ENCODE peak calls at places on chromosomes 3 and 15, in seven cellular contexts. One of them, this sample, is unnamed.

GRCh38 chr3:128950223-128950938 is 43.5 kb downstream of the CFAP92 start:
- DNase-seq in stimulated activated CD8-positive, alpha-beta memory T cell treated with anti-CD3 and anti-CD28 coated beads, Interleukin-12 subunit alpha, Interleukin-12 subunit beta, amount 100 ng/mL, for 4 hours: no peak
- DNase-seq in breast epithelium: no peak
- DNase-seq in activated CD8-positive, alpha-beta memory T cell treated with anti-CD3 and anti-CD28 coated beads, Interleukin-2, amount 50 U/mL, for 4 hours: no peak
- DNase-seq in Right ventricle myocardium superior: no peak
- DNase-seq in epithelial cell of esophagus: peak; percentile 37
- DNase-seq in AG08395: peak; percentile 18
- DNase-seq in this sample: no peak

GRCh38 chr15:33007295-33007855 is 187.1 kb downstream of the FMN1 start:
- DNase-seq in breast epithelium: no peak
- DNase-seq in activated CD8-positive, alpha-beta memory T cell treated with anti-CD3 and anti-CD28 coated beads, Interleukin-2, amount 50 U/mL, for 4 hours: no peak
- DNase-seq in AG08395: peak; percentile 46
- DNase-seq in epithelial cell of esophagus: peak; percentile 40
- DNase-seq in stimulated activated CD8-positive, alpha-beta memory T cell treated with anti-CD3 and anti-CD28 coated beads, Interleukin-12 subunit alpha, Interleukin-12 subunit beta, amount 100 ng/mL, for 4 hours: no peak
- DNase-seq in Right ventricle myocardium superior: no peak
- DNase-seq in this sample: no peak

GRCh38 chr15:35107561-35107960 is 22.5 kb upstream of the NANOGP8 start:
- DNase-seq in epithelial cell of esophagus: no peak
- DNase-seq in activated CD8-positive, alpha-beta memory T cell treated with anti-CD3 and anti-CD28 coated beads, Interleukin-2, amount 50 U/mL, for 4 hours: no peak
- DNase-seq in Right ventricle myocardium superior: no peak
- DNase-seq in stimulated activated CD8-positive, alpha-beta memory T cell treated with anti-CD3 and anti-CD28 coated beads, Interleukin-12 subunit alpha, Interleukin-12 subunit beta, amount 100 ng/mL, for 4 hours: no peak
- DNase-seq in breast epithelium: no peak
- DNase-seq in AG08395: no peak
- DNase-seq in this sample: no peak

GRCh38 chr3:126548556-126549466 is 9.9 kb downstream of the C3orf22 start:
- DNase-seq in epithelial cell of esophagus: no peak
- DNase-seq in breast epithelium: no peak
- DNase-seq in stimulated activated CD8-positive, alpha-beta memory T cell treated with anti-CD3 and anti-CD28 coated beads, Interleukin-12 subunit alpha, Interleukin-12 subunit beta, amount 100 ng/mL, for 4 hours: no peak
- DNase-seq in Right ventricle myocardium superior: peak; percentile 32
- DNase-seq in activated CD8-positive, alpha-beta memory T cell treated with anti-CD3 and anti-CD28 coated beads, Interleukin-2, amount 50 U/mL, for 4 hours: no peak
- DNase-seq in AG08395: no peak
- DNase-seq in this sample: no peak

GRCh38 chr3:100516843-100517242 is 24.4 kb downstream of the TMEM45A start:
- DNase-seq in AG08395: peak; percentile 75
- DNase-seq in Right ventricle myocardium superior: no peak
- DNase-seq in stimulated activated CD8-positive, alpha-beta memory T cell treated with anti-CD3 and anti-CD28 coated beads, Interleukin-12 subunit alpha, Interleukin-12 subunit beta, amount 100 ng/mL, for 4 hours: no peak
- DNase-seq in activated CD8-positive, alpha-beta memory T cell treated with anti-CD3 and anti-CD28 coated beads, Interleukin-2, amount 50 U/mL, for 4 hours: no peak
- DNase-seq in breast epithelium: no peak
- DNase-seq in epithelial cell of esophagus: no peak
- DNase-seq in this sample: no peak

GRCh38 chr3:27479816-27480543 is 4.2 kb downstream of the SLC4A7 start:
- DNase-seq in activated CD8-positive, alpha-beta memory T cell treated with anti-CD3 and anti-CD28 coated beads, Interleukin-2, amount 50 U/mL, for 4 hours: no peak
- DNase-seq in breast epithelium: no peak
- DNase-seq in epithelial cell of esophagus: no peak
- DNase-seq in AG08395: no peak
- DNase-seq in Right ventricle myocardium superior: no peak
- DNase-seq in stimulated activated CD8-positive, alpha-beta memory T cell treated with anti-CD3 and anti-CD28 coated beads, Interleukin-12 subunit alpha, Interleukin-12 subunit beta, amount 100 ng/mL, for 4 hours: no peak
- DNase-seq in this sample: no peak

GRCh38 chr15:74723754-74724334 is 1.5 kb downstream of the CYP1A1 start:
- DNase-seq in stimulated activated CD8-positive, alpha-beta memory T cell treated with anti-CD3 and anti-CD28 coated beads, Interleukin-12 subunit alpha, Interleukin-12 subunit beta, amount 100 ng/mL, for 4 hours: no peak
- DNase-seq in AG08395: peak; percentile 66
- DNase-seq in activated CD8-positive, alpha-beta memory T cell treated with anti-CD3 and anti-CD28 coated beads, Interleukin-2, amount 50 U/mL, for 4 hours: no peak
- DNase-seq in epithelial cell of esophagus: peak; percentile 78
- DNase-seq in Right ventricle myocardium superior: no peak
- DNase-seq in breast epithelium: no peak
- DNase-seq in this sample: no peak

GRCh38 chr3:43907508-43907858 is 216.7 kb downstream of the ABHD5 start:
- DNase-seq in Right ventricle myocardium superior: no peak
- DNase-seq in epithelial cell of esophagus: no peak
- DNase-seq in breast epithelium: no peak
- DNase-seq in activated CD8-positive, alpha-beta memory T cell treated with anti-CD3 and anti-CD28 coated beads, Interleukin-2, amount 50 U/mL, for 4 hours: no peak
- DNase-seq in stimulated activated CD8-positive, alpha-beta memory T cell treated with anti-CD3 and anti-CD28 coated beads, Interleukin-12 subunit alpha, Interleukin-12 subunit beta, amount 100 ng/mL, for 4 hours: no peak
- DNase-seq in AG08395: no peak
- DNase-seq in this sample: no peak

GRCh38 chr3:120092444-120092843 is 1.8 kb downstream of the GSK3B start:
- DNase-seq in epithelial cell of esophagus: no peak
- DNase-seq in breast epithelium: no peak
- DNase-seq in Right ventricle myocardium superior: no peak
- DNase-seq in AG08395: no peak
- DNase-seq in activated CD8-positive, alpha-beta memory T cell treated with anti-CD3 and anti-CD28 coated beads, Interleukin-2, amount 50 U/mL, for 4 hours: no peak
- DNase-seq in stimulated activated CD8-positive, alpha-beta memory T cell treated with anti-CD3 and anti-CD28 coated beads, Interleukin-12 subunit alpha, Interleukin-12 subunit beta, amount 100 ng/mL, for 4 hours: no peak
- DNase-seq in this sample: no peak

GRCh38 chr3:53570709-53571108 is 76.3 kb downstream of the CACNA1D start:
- DNase-seq in AG08395: peak; percentile 8
- DNase-seq in Right ventricle myocardium superior: no peak
- DNase-seq in activated CD8-positive, alpha-beta memory T cell treated with anti-CD3 and anti-CD28 coated beads, Interleukin-2, amount 50 U/mL, for 4 hours: no peak
- DNase-seq in breast epithelium: no peak
- DNase-seq in stimulated activated CD8-positive, alpha-beta memory T cell treated with anti-CD3 and anti-CD28 coated beads, Interleukin-12 subunit alpha, Interleukin-12 subunit beta, amount 100 ng/mL, for 4 hours: no peak
- DNase-seq in epithelial cell of esophagus: peak; percentile 62
- DNase-seq in this sample: no peak

GRCh38 chr3:55897573-55898224 is 410.6 kb upstream of the WNT5A start:
- DNase-seq in activated CD8-positive, alpha-beta memory T cell treated with anti-CD3 and anti-CD28 coated beads, Interleukin-2, amount 50 U/mL, for 4 hours: no peak
- DNase-seq in epithelial cell of esophagus: peak; percentile 37
- DNase-seq in breast epithelium: no peak
- DNase-seq in AG08395: no peak
- DNase-seq in Right ventricle myocardium superior: no peak
- DNase-seq in stimulated activated CD8-positive, alpha-beta memory T cell treated with anti-CD3 and anti-CD28 coated beads, Interleukin-12 subunit alpha, Interleukin-12 subunit beta, amount 100 ng/mL, for 4 hours: no peak
- DNase-seq in this sample: no peak

GRCh38 chr3:118980832-118981231 is 53.8 kb downstream of the IGSF11 start:
- DNase-seq in epithelial cell of esophagus: no peak
- DNase-seq in AG08395: no peak
- DNase-seq in breast epithelium: no peak
- DNase-seq in Right ventricle myocardium superior: no peak
- DNase-seq in stimulated activated CD8-positive, alpha-beta memory T cell treated with anti-CD3 and anti-CD28 coated beads, Interleukin-12 subunit alpha, Interleukin-12 subunit beta, amount 100 ng/mL, for 4 hours: no peak
- DNase-seq in activated CD8-positive, alpha-beta memory T cell treated with anti-CD3 and anti-CD28 coated beads, Interleukin-2, amount 50 U/mL, for 4 hours: no peak
- DNase-seq in this sample: no peak

GRCh38 chr15:66515901-66516322 is 10.8 kb downstream of the ZWILCH start:
- DNase-seq in stimulated activated CD8-positive, alpha-beta memory T cell treated with anti-CD3 and anti-CD28 coated beads, Interleukin-12 subunit alpha, Interleukin-12 subunit beta, amount 100 ng/mL, for 4 hours: no peak
- DNase-seq in AG08395: peak; percentile 32
- DNase-seq in epithelial cell of esophagus: no peak
- DNase-seq in activated CD8-positive, alpha-beta memory T cell treated with anti-CD3 and anti-CD28 coated beads, Interleukin-2, amount 50 U/mL, for 4 hours: no peak
- DNase-seq in breast epithelium: no peak
- DNase-seq in Right ventricle myocardium superior: no peak
- DNase-seq in this sample: no peak

GRCh38 chr3:116920836-116921596 is 211.4 kb downstream of the TUSC7 start:
- DNase-seq in breast epithelium: no peak
- DNase-seq in epithelial cell of esophagus: peak; percentile 26
- DNase-seq in Right ventricle myocardium superior: no peak
- DNase-seq in activated CD8-positive, alpha-beta memory T cell treated with anti-CD3 and anti-CD28 coated beads, Interleukin-2, amount 50 U/mL, for 4 hours: no peak
- DNase-seq in stimulated activated CD8-positive, alpha-beta memory T cell treated with anti-CD3 and anti-CD28 coated beads, Interleukin-12 subunit alpha, Interleukin-12 subunit beta, amount 100 ng/mL, for 4 hours: no peak
- DNase-seq in AG08395: no peak
- DNase-seq in this sample: no peak

GRCh38 chr3:183224180-183224579 is 28.9 kb upstream of the B3GNT5 start:
- DNase-seq in epithelial cell of esophagus: no peak
- DNase-seq in activated CD8-positive, alpha-beta memory T cell treated with anti-CD3 and anti-CD28 coated beads, Interleukin-2, amount 50 U/mL, for 4 hours: no peak
- DNase-seq in AG08395: no peak
- DNase-seq in stimulated activated CD8-positive, alpha-beta memory T cell treated with anti-CD3 and anti-CD28 coated beads, Interleukin-12 subunit alpha, Interleukin-12 subunit beta, amount 100 ng/mL, for 4 hours: no peak
- DNase-seq in breast epithelium: no peak
- DNase-seq in Right ventricle myocardium superior: no peak
- DNase-seq in this sample: no peak

GRCh38 chr3:125062904-125063618 is 7.3 kb upstream of the HEG1 start:
- DNase-seq in AG08395: peak; percentile 88
- DNase-seq in breast epithelium: peak; percentile 65
- DNase-seq in Right ventricle myocardium superior: peak; percentile 61
- DNase-seq in stimulated activated CD8-positive, alpha-beta memory T cell treated with anti-CD3 and anti-CD28 coated beads, Interleukin-12 subunit alpha, Interleukin-12 subunit beta, amount 100 ng/mL, for 4 hours: no peak
- DNase-seq in epithelial cell of esophagus: peak; percentile 89
- DNase-seq in activated CD8-positive, alpha-beta memory T cell treated with anti-CD3 and anti-CD28 coated beads, Interleukin-2, amount 50 U/mL, for 4 hours: no peak
- DNase-seq in this sample: peak; percentile 96

GRCh38 chr15:69321041-69321554 is 22.4 kb downstream of the PAQR5 start:
- DNase-seq in epithelial cell of esophagus: no peak
- DNase-seq in stimulated activated CD8-positive, alpha-beta memory T cell treated with anti-CD3 and anti-CD28 coated beads, Interleukin-12 subunit alpha, Interleukin-12 subunit beta, amount 100 ng/mL, for 4 hours: no peak
- DNase-seq in breast epithelium: no peak
- DNase-seq in AG08395: no peak
- DNase-seq in activated CD8-positive, alpha-beta memory T cell treated with anti-CD3 and anti-CD28 coated beads, Interleukin-2, amount 50 U/mL, for 4 hours: no peak
- DNase-seq in Right ventricle myocardium superior: no peak
- DNase-seq in this sample: no peak

GRCh38 chr15:41438206-41438605 is 21.3 kb downstream of the RTF1 start:
- DNase-seq in breast epithelium: no peak
- DNase-seq in Right ventricle myocardium superior: no peak
- DNase-seq in stimulated activated CD8-positive, alpha-beta memory T cell treated with anti-CD3 and anti-CD28 coated beads, Interleukin-12 subunit alpha, Interleukin-12 subunit beta, amount 100 ng/mL, for 4 hours: no peak
- DNase-seq in epithelial cell of esophagus: no peak
- DNase-seq in activated CD8-positive, alpha-beta memory T cell treated with anti-CD3 and anti-CD28 coated beads, Interleukin-2, amount 50 U/mL, for 4 hours: no peak
- DNase-seq in AG08395: no peak
- DNase-seq in this sample: no peak

GRCh38 chr15:39431371-39431770 is 149.5 kb upstream of the THBS1 start:
- DNase-seq in Right ventricle myocardium superior: no peak
- DNase-seq in stimulated activated CD8-positive, alpha-beta memory T cell treated with anti-CD3 and anti-CD28 coated beads, Interleukin-12 subunit alpha, Interleukin-12 subunit beta, amount 100 ng/mL, for 4 hours: no peak
- DNase-seq in epithelial cell of esophagus: no peak
- DNase-seq in breast epithelium: no peak
- DNase-seq in AG08395: no peak
- DNase-seq in activated CD8-positive, alpha-beta memory T cell treated with anti-CD3 and anti-CD28 coated beads, Interleukin-2, amount 50 U/mL, for 4 hours: no peak
- DNase-seq in this sample: no peak

GRCh38 chr3:76753599-76753998 is 286.3 kb upstream of the ROBO2 start:
- DNase-seq in Right ventricle myocardium superior: no peak
- DNase-seq in breast epithelium: no peak
- DNase-seq in stimulated activated CD8-positive, alpha-beta memory T cell treated with anti-CD3 and anti-CD28 coated beads, Interleukin-12 subunit alpha, Interleukin-12 subunit beta, amount 100 ng/mL, for 4 hours: no peak
- DNase-seq in AG08395: no peak
- DNase-seq in activated CD8-positive, alpha-beta memory T cell treated with anti-CD3 and anti-CD28 coated beads, Interleukin-2, amount 50 U/mL, for 4 hours: no peak
- DNase-seq in epithelial cell of esophagus: peak; percentile 0
- DNase-seq in this sample: no peak

GRCh38 chr3:152183473-152183872 is 85.3 kb upstream of the MBNL1 start:
- DNase-seq in activated CD8-positive, alpha-beta memory T cell treated with anti-CD3 and anti-CD28 coated beads, Interleukin-2, amount 50 U/mL, for 4 hours: peak; percentile 60
- DNase-seq in breast epithelium: no peak
- DNase-seq in stimulated activated CD8-positive, alpha-beta memory T cell treated with anti-CD3 and anti-CD28 coated beads, Interleukin-12 subunit alpha, Interleukin-12 subunit beta, amount 100 ng/mL, for 4 hours: peak; percentile 19
- DNase-seq in epithelial cell of esophagus: no peak
- DNase-seq in AG08395: no peak
- DNase-seq in Right ventricle myocardium superior: peak; percentile 44
- DNase-seq in this sample: no peak

GRCh38 chr3:71581981-71582611 is 1.4 kb downstream of the FOXP1 start:
- DNase-seq in stimulated activated CD8-positive, alpha-beta memory T cell treated with anti-CD3 and anti-CD28 coated beads, Interleukin-12 subunit alpha, Interleukin-12 subunit beta, amount 100 ng/mL, for 4 hours: peak; percentile 29
- DNase-seq in epithelial cell of esophagus: peak; percentile 34
- DNase-seq in activated CD8-positive, alpha-beta memory T cell treated with anti-CD3 and anti-CD28 coated beads, Interleukin-2, amount 50 U/mL, for 4 hours: peak; percentile 52
- DNase-seq in breast epithelium: peak; percentile 64
- DNase-seq in AG08395: no peak
- DNase-seq in Right ventricle myocardium superior: peak; percentile 76
- DNase-seq in this sample: no peak

GRCh38 chr3:12350151-12350813 is 61.4 kb downstream of the PPARG start:
- DNase-seq in Right ventricle myocardium superior: no peak
- DNase-seq in activated CD8-positive, alpha-beta memory T cell treated with anti-CD3 and anti-CD28 coated beads, Interleukin-2, amount 50 U/mL, for 4 hours: no peak
- DNase-seq in AG08395: no peak
- DNase-seq in breast epithelium: no peak
- DNase-seq in epithelial cell of esophagus: no peak
- DNase-seq in stimulated activated CD8-positive, alpha-beta memory T cell treated with anti-CD3 and anti-CD28 coated beads, Interleukin-12 subunit alpha, Interleukin-12 subunit beta, amount 100 ng/mL, for 4 hours: no peak
- DNase-seq in this sample: no peak

GRCh38 chr3:195800240-195800639 is 11.5 kb downstream of the MUC4 start:
- DNase-seq in epithelial cell of esophagus: no peak
- DNase-seq in breast epithelium: no peak
- DNase-seq in AG08395: no peak
- DNase-seq in stimulated activated CD8-positive, alpha-beta memory T cell treated with anti-CD3 and anti-CD28 coated beads, Interleukin-12 subunit alpha, Interleukin-12 subunit beta, amount 100 ng/mL, for 4 hours: no peak
- DNase-seq in activated CD8-positive, alpha-beta memory T cell treated with anti-CD3 and anti-CD28 coated beads, Interleukin-2, amount 50 U/mL, for 4 hours: no peak
- DNase-seq in Right ventricle myocardium superior: no peak
- DNase-seq in this sample: no peak

GRCh38 chr3:127674793-127675189 is 2.0 kb downstream of the ABTB1 start:
- DNase-seq in Right ventricle myocardium superior: peak; percentile 28
- DNase-seq in activated CD8-positive, alpha-beta memory T cell treated with anti-CD3 and anti-CD28 coated beads, Interleukin-2, amount 50 U/mL, for 4 hours: no peak
- DNase-seq in breast epithelium: no peak
- DNase-seq in AG08395: no peak
- DNase-seq in stimulated activated CD8-positive, alpha-beta memory T cell treated with anti-CD3 and anti-CD28 coated beads, Interleukin-12 subunit alpha, Interleukin-12 subunit beta, amount 100 ng/mL, for 4 hours: no peak
- DNase-seq in epithelial cell of esophagus: no peak
- DNase-seq in this sample: no peak

GRCh38 chr3:180749796-180750195 is 70.5 kb upstream of the CCDC39 start:
- DNase-seq in stimulated activated CD8-positive, alpha-beta memory T cell treated with anti-CD3 and anti-CD28 coated beads, Interleukin-12 subunit alpha, Interleukin-12 subunit beta, amount 100 ng/mL, for 4 hours: no peak
- DNase-seq in activated CD8-positive, alpha-beta memory T cell treated with anti-CD3 and anti-CD28 coated beads, Interleukin-2, amount 50 U/mL, for 4 hours: no peak
- DNase-seq in AG08395: no peak
- DNase-seq in Right ventricle myocardium superior: no peak
- DNase-seq in epithelial cell of esophagus: no peak
- DNase-seq in breast epithelium: no peak
- DNase-seq in this sample: no peak

GRCh38 chr15:101176625-101177024 is 75.2 kb downstream of the CHSY1 start:
- DNase-seq in breast epithelium: no peak
- DNase-seq in stimulated activated CD8-positive, alpha-beta memory T cell treated with anti-CD3 and anti-CD28 coated beads, Interleukin-12 subunit alpha, Interleukin-12 subunit beta, amount 100 ng/mL, for 4 hours: no peak
- DNase-seq in Right ventricle myocardium superior: no peak
- DNase-seq in epithelial cell of esophagus: no peak
- DNase-seq in activated CD8-positive, alpha-beta memory T cell treated with anti-CD3 and anti-CD28 coated beads, Interleukin-2, amount 50 U/mL, for 4 hours: no peak
- DNase-seq in AG08395: no peak
- DNase-seq in this sample: no peak

GRCh38 chr3:46335546-46335945 is 18.4 kb upstream of the CCR2 start:
- DNase-seq in stimulated activated CD8-positive, alpha-beta memory T cell treated with anti-CD3 and anti-CD28 coated beads, Interleukin-12 subunit alpha, Interleukin-12 subunit beta, amount 100 ng/mL, for 4 hours: no peak
- DNase-seq in Right ventricle myocardium superior: no peak
- DNase-seq in breast epithelium: no peak
- DNase-seq in AG08395: no peak
- DNase-seq in activated CD8-positive, alpha-beta memory T cell treated with anti-CD3 and anti-CD28 coated beads, Interleukin-2, amount 50 U/mL, for 4 hours: no peak
- DNase-seq in epithelial cell of esophagus: no peak
- DNase-seq in this sample: no peak

GRCh38 chr15:78070049-78070698 is 7.3 kb downstream of the TBC1D2B start:
- DNase-seq in stimulated activated CD8-positive, alpha-beta memory T cell treated with anti-CD3 and anti-CD28 coated beads, Interleukin-12 subunit alpha, Interleukin-12 subunit beta, amount 100 ng/mL, for 4 hours: no peak
- DNase-seq in Right ventricle myocardium superior: no peak
- DNase-seq in activated CD8-positive, alpha-beta memory T cell treated with anti-CD3 and anti-CD28 coated beads, Interleukin-2, amount 50 U/mL, for 4 hours: peak; percentile 41
- DNase-seq in AG08395: no peak
- DNase-seq in epithelial cell of esophagus: peak; percentile 23
- DNase-seq in breast epithelium: no peak
- DNase-seq in this sample: no peak

GRCh38 chr15:99987119-99987506 is 253.9 kb upstream of the LYSMD4 start:
- DNase-seq in AG08395: no peak
- DNase-seq in breast epithelium: no peak
- DNase-seq in stimulated activated CD8-positive, alpha-beta memory T cell treated with anti-CD3 and anti-CD28 coated beads, Interleukin-12 subunit alpha, Interleukin-12 subunit beta, amount 100 ng/mL, for 4 hours: no peak
- DNase-seq in activated CD8-positive, alpha-beta memory T cell treated with anti-CD3 and anti-CD28 coated beads, Interleukin-2, amount 50 U/mL, for 4 hours: no peak
- DNase-seq in Right ventricle myocardium superior: no peak
- DNase-seq in epithelial cell of esophagus: no peak
- DNase-seq in this sample: no peak

GRCh38 chr15:66411190-66411589 is 24.5 kb downstream of the MAP2K1 start:
- DNase-seq in stimulated activated CD8-positive, alpha-beta memory T cell treated with anti-CD3 and anti-CD28 coated beads, Interleukin-12 subunit alpha, Interleukin-12 subunit beta, amount 100 ng/mL, for 4 hours: no peak
- DNase-seq in AG08395: no peak
- DNase-seq in activated CD8-positive, alpha-beta memory T cell treated with anti-CD3 and anti-CD28 coated beads, Interleukin-2, amount 50 U/mL, for 4 hours: no peak
- DNase-seq in Right ventricle myocardium superior: no peak
- DNase-seq in breast epithelium: no peak
- DNase-seq in epithelial cell of esophagus: no peak
- DNase-seq in this sample: no peak

GRCh38 chr3:109059289-109059688 is 58.6 kb downstream of the MORC1 start:
- DNase-seq in activated CD8-positive, alpha-beta memory T cell treated with anti-CD3 and anti-CD28 coated beads, Interleukin-2, amount 50 U/mL, for 4 hours: no peak
- DNase-seq in epithelial cell of esophagus: no peak
- DNase-seq in AG08395: no peak
- DNase-seq in breast epithelium: no peak
- DNase-seq in stimulated activated CD8-positive, alpha-beta memory T cell treated with anti-CD3 and anti-CD28 coated beads, Interleukin-12 subunit alpha, Interleukin-12 subunit beta, amount 100 ng/mL, for 4 hours: no peak
- DNase-seq in Right ventricle myocardium superior: no peak
- DNase-seq in this sample: no peak

GRCh38 chr15:42349178-42349577 is 10.1 kb upstream of the CAPN3 start:
- DNase-seq in stimulated activated CD8-positive, alpha-beta memory T cell treated with anti-CD3 and anti-CD28 coated beads, Interleukin-12 subunit alpha, Interleukin-12 subunit beta, amount 100 ng/mL, for 4 hours: no peak
- DNase-seq in activated CD8-positive, alpha-beta memory T cell treated with anti-CD3 and anti-CD28 coated beads, Interleukin-2, amount 50 U/mL, for 4 hours: no peak
- DNase-seq in AG08395: no peak
- DNase-seq in Right ventricle myocardium superior: no peak
- DNase-seq in epithelial cell of esophagus: no peak
- DNase-seq in breast epithelium: no peak
- DNase-seq in this sample: no peak

GRCh38 chr3:176906046-176906905 is 291.0 kb downstream of the TBL1XR1 start:
- DNase-seq in stimulated activated CD8-positive, alpha-beta memory T cell treated with anti-CD3 and anti-CD28 coated beads, Interleukin-12 subunit alpha, Interleukin-12 subunit beta, amount 100 ng/mL, for 4 hours: no peak
- DNase-seq in AG08395: no peak
- DNase-seq in breast epithelium: no peak
- DNase-seq in epithelial cell of esophagus: peak; percentile 63
- DNase-seq in Right ventricle myocardium superior: no peak
- DNase-seq in activated CD8-positive, alpha-beta memory T cell treated with anti-CD3 and anti-CD28 coated beads, Interleukin-2, amount 50 U/mL, for 4 hours: no peak
- DNase-seq in this sample: peak; percentile 73

GRCh38 chr3:183895774-183896173 is 11.1 kb upstream of the PARL start:
- DNase-seq in breast epithelium: no peak
- DNase-seq in Right ventricle myocardium superior: no peak
- DNase-seq in activated CD8-positive, alpha-beta memory T cell treated with anti-CD3 and anti-CD28 coated beads, Interleukin-2, amount 50 U/mL, for 4 hours: no peak
- DNase-seq in stimulated activated CD8-positive, alpha-beta memory T cell treated with anti-CD3 and anti-CD28 coated beads, Interleukin-12 subunit alpha, Interleukin-12 subunit beta, amount 100 ng/mL, for 4 hours: no peak
- DNase-seq in AG08395: no peak
- DNase-seq in epithelial cell of esophagus: no peak
- DNase-seq in this sample: no peak

GRCh38 chr15:49875392-49875791 is 243.6 kb downstream of the ATP8B4 start:
- DNase-seq in AG08395: no peak
- DNase-seq in activated CD8-positive, alpha-beta memory T cell treated with anti-CD3 and anti-CD28 coated beads, Interleukin-2, amount 50 U/mL, for 4 hours: no peak
- DNase-seq in stimulated activated CD8-positive, alpha-beta memory T cell treated with anti-CD3 and anti-CD28 coated beads, Interleukin-12 subunit alpha, Interleukin-12 subunit beta, amount 100 ng/mL, for 4 hours: no peak
- DNase-seq in Right ventricle myocardium superior: no peak
- DNase-seq in epithelial cell of esophagus: peak; percentile 47
- DNase-seq in breast epithelium: no peak
- DNase-seq in this sample: no peak

This sample was measured in AG04450.